ENCODE peak calls at places on chromosomes 6 and 20, in four cellular contexts. Y is omental fat pad, A is dorsolateral prefrontal cortex, U is breast epithelium. H is an unnamed sample.
A peak's percentile ranks its signal among the peaks of the same experiment; 100 is the strongest.

GRCh38 chr6:106360410-106360988 is at the start of gene CRYBG1:
- DNase-seq in Y (no peak), A (peak; percentile 36), U (peak; percentile 80), H (peak; percentile 99)

GRCh38 chr6:133857696-133858095 is 31.2 kb upstream of the TCF21 start:
- DNase-seq in U (no peak), A (no peak), Y (no peak), H (no peak)

GRCh38 chr6:82182756-82183155 is 64.8 kb downstream of the IBTK start:
- DNase-seq in A (no peak), Y (no peak), U (no peak), H (no peak)

GRCh38 chr6:27096834-27097511 is 150.5 kb upstream of the PRSS16 start:
- DNase-seq in U (no peak), A (no peak), Y (no peak), H (peak; percentile 87)

GRCh38 chr6:1862411-1862810 is 252.7 kb downstream of the FOXC1 start:
- DNase-seq in Y (no peak), A (no peak), U (no peak), H (no peak)

GRCh38 chr20:20892328-20892727 is 179.9 kb upstream of the RALGAPA2 start:
- DNase-seq in U (no peak), A (no peak), Y (no peak), H (no peak)

GRCh38 chr20:63071541-63072181 is 64.9 kb upstream of the BHLHE23 start:
- DNase-seq in A (no peak), Y (no peak), U (no peak), H (peak; percentile 94)

GRCh38 chr20:50007369-50007768 is 24.6 kb downstream of the SNAI1 start:
- DNase-seq in A (no peak), Y (no peak), U (no peak), H (no peak)

GRCh38 chr6:47363736-47364135 is 54.0 kb upstream of the TNFRSF21 start:
- DNase-seq in Y (no peak), U (no peak), A (no peak), H (no peak)

GRCh38 chr6:144317736-144318135 is 32.6 kb downstream of the UTRN start:
- DNase-seq in A (no peak), Y (no peak), U (no peak), H (no peak)

GRCh38 chr6:132496519-132497180 is 16.3 kb downstream of the STX7 start:
- DNase-seq in A (no peak), Y (no peak), U (no peak), H (no peak)

GRCh38 chr20:826695-827323 is 6.7 kb upstream of the FAM110A start:
- DNase-seq in Y (no peak), U (no peak), A (no peak), H (no peak)

GRCh38 chr6:19692506-19693298 is 144.5 kb upstream of the ID4 start:
- DNase-seq in A (no peak), Y (no peak), U (no peak), H (no peak)

GRCh38 chr20:35146299-35146921 is 726 bp downstream of the EDEM2 start:
- DNase-seq in U (no peak), A (no peak), Y (no peak), H (peak; percentile 82)

GRCh38 chr6:3268680-3269079 is 9.9 kb downstream of the PSMG4 start:
- DNase-seq in A (no peak), Y (no peak), U (no peak), H (no peak)

GRCh38 chr6:42523158-42523814 is 40.5 kb upstream of the UBR2 start:
- DNase-seq in U (no peak), A (no peak), Y (no peak), H (no peak)

GRCh38 chr6:154460306-154461071 is 50.0 kb downstream of the CNKSR3 start:
- DNase-seq in Y (no peak), U (no peak), A (no peak), H (no peak)

GRCh38 chr6:49713346-49713745 is at the start of gene CRISP2:
- DNase-seq in Y (no peak), A (no peak), U (no peak), H (peak; percentile 46)

GRCh38 chr6:161954077-161954476 is 680.2 kb upstream of the AGPAT4 start:
- DNase-seq in U (no peak), A (no peak), Y (no peak), H (no peak)

GRCh38 chr6:90003941-90004340 is 109.7 kb downstream of the GJA10 start:
- DNase-seq in Y (no peak), A (no peak), U (no peak), H (no peak)

GRCh38 chr6:143539723-143540122 is 28.2 kb upstream of the FUCA2 start:
- DNase-seq in Y (no peak), U (no peak), A (no peak), H (peak; percentile 74)

GRCh38 chr20:53161473-53161872 is 189.3 kb downstream of the TSHZ2 start:
- DNase-seq in Y (no peak), A (no peak), U (no peak), H (no peak)

GRCh38 chr20:53163486-53163885 is 191.3 kb downstream of the TSHZ2 start:
- DNase-seq in Y (no peak), A (no peak), U (no peak), H (no peak)

GRCh38 chr20:53161073-53161472 is 188.9 kb downstream of the TSHZ2 start:
- DNase-seq in U (no peak), Y (no peak), A (no peak), H (no peak)

GRCh38 chr20:53164072-53164471 is 191.9 kb downstream of the TSHZ2 start:
- DNase-seq in A (no peak), U (no peak), Y (no peak), H (no peak)

DNA sequence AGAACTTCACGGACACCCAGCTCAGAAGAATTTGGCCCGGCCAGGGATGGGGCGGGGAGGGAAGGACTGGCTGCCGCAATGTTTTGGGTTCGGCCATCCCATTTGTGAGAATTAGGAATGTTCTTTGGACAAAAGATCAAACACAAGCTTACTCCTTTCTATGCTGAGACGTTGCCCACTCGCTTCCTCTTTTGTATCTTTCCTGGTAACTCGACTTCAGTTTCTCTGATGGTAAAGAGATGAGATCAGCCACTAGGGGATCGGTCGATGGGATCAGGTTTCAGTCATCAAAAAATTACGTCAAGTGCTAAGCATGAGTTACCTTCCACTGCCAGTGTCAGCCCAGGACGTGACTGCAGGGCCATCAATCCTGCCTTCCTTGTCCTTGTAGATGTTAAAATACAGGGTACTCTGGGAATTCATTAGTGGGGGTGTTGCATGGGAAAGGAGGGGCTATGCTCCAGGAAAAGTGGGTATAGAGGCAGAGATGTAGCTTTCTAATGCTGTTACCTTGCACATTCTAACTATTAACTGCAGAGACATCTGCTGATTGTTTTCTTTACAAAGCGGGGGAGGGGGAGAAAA is 190.2 kb downstream of the TSHZ2 start:
- DNase-seq in A (no peak), U (peak; percentile 64), Y (no peak), H (peak; percentile 87)
- TF ChIP-seq CTCF in A (no peak), U (peak; percentile 70), Y (no peak), H (peak; percentile 69)

DNA sequence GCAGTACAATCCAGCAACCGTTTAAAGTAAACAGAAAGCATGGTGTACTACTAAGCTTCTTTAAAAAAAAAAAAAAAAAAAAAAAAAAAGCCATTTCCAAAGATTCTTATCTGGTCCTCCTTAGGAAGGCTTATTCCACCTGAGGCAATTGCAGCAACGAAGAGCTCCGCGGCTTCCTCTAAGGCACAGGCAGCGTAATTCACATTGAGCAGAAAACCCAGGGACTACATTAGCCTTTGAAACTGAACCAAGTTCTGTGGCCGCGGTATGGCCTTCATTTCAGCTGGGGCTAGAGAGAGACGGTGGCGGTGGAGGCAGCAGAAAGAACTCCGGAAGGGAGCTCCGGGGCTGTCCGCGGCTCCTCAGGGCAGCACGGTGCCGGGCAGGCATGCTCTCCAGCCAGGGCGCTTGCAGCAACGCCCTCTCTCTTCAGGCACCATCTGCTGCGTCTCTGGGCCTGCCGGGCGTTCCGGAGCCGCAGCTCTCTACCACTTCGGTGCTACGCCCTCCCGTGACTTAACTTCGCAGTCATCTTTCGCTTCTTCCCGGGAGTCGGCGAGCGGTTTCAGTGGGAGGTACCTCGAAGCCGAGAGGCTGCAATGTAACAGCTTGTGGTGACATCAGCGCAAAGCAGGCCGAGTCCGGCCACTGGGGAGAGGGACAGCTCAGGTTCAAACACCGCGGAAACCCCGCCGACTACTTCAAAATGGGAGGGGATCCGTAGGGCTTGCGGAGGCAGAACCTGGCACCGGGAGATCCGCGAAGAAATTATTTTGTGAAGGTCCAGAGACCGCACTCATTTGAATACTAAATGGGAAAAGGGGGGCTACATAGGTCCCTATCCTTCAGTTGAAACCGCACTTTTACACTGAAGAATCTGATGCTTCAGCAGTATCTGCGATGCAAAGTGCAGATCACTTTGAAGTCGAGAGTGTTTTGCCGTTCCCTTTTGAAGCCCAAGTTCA is 100.0 kb downstream of the DST start:
- DNase-seq in Y (peak; percentile 69), A (peak; percentile 73), U (peak; percentile 94), H (peak; percentile 98)
- TF ChIP-seq CTCF in Y (no peak), A (peak; percentile 40), U (no peak), H (peak; percentile 41)

DNA sequence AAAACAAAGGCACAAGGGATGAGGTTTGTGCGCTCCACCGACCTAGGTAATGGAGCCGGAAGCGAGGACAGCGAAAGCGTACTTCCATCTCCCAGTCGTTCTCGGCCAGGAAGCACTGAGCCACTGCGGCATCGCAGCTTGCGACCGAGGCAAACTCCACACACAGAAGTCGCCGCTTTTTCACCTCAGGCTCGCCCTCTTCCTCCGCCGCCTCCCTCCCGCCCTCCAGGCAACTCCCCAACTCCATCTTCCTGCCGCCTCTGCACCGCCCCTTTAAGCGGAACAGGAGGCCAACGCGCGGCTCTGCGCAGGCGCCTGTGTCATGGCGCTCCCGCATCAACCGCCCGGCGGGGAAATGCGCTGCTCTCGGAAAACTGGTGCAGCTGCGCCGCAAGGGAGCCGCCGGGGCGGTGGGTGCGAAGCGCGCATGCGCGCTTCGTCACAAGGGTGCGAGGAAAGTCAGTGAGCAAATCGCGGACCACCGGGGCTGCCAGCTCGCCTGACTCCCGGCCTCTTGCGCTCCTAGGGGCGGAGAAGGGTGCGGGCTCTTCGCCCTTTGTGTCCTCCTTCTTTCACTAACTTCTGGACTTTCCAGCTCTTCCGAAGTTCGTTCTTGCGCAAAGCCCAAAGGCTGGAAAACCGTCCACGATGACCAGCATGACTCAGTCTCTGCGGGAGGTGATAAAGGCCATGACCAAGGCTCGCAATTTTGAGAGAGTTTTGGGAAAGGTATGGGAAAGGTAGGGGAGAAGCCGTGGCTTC is at the start of the genes ACOT13 and TDP2:
- DNase-seq in A (peak; percentile 86), Y (peak; percentile 79), U (peak; percentile 90), H (peak; percentile 99)
- TF ChIP-seq CTCF in A (peak; percentile 12), Y (peak; percentile 51), U (peak; percentile 66), H (peak; percentile 81)

GRCh38 chr6:7241709-7242645 is 71.0 kb downstream of the SSR1 start:
- DNase-seq in U (no peak), A (no peak), Y (no peak), H (no peak)
- TF ChIP-seq CTCF in U (no peak), A (no peak), Y (no peak), H (no peak)

DNA sequence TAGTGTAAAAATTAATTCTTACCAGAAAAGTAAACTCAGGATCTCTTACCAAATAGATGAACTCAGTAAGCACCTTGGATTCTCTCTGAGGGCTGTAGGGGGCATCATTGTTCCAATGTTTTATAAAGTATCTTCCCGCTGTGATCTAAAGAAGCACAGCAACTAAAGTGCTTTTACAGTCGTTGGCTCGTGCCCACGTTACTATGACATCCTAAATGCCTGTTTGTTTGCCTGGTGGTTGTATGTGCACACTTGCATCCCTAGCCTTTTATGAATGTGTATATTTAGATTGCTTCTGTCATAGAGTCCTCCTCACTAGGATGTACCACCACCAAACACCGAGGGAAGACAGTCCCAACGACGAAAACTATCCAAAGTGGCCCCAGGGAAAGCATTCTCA is 34.5 kb downstream of the SLX4IP start:
- DNase-seq in A (peak; percentile 36), Y (no peak), U (peak; percentile 54), H (peak; percentile 61)
- TF ChIP-seq CTCF in A (peak; percentile 67), Y (peak; percentile 28), U (peak; percentile 68), H (peak; percentile 84)

GRCh38 chr6:39765508-39766065 is 26.6 kb upstream of the DAAM2 start:
- DNase-seq in A (no peak), U (peak; percentile 43), Y (no peak), H (no peak)
- TF ChIP-seq CTCF in A (no peak), U (no peak), Y (no peak), H (no peak)

H was measured in endodermal cell.